ENCODE peak calls at places on chromosome 21, in six cellular contexts. P is HCEC 1CT; N is left cardiac atrium; T is activated CD4-positive, alpha-beta T cell treated with anti-CD3 and anti-CD28 coated beads, Interleukin-2, amount 50 U/mL, for 1 hour; K is mesendoderm; E is stimulated activated CD8-positive, alpha-beta memory T cell treated with anti-CD3 and anti-CD28 coated beads, Interleukin-15, amount 100 ng/mL, for 24 hours. G is an unnamed sample.

GRCh38 chr21:41665766-41666595 is 100.9 kb downstream of the RIPK4 start:
- DNase-seq in P (no peak), N (no peak), T (no peak), K (no peak), E (no peak), G (no peak)

GRCh38 chr21:28283652-28284490 is 708.8 kb downstream of the LTN1 start:
- DNase-seq in P (peak; percentile 73), N (no peak), T (no peak), K (peak; percentile 84), E (no peak), G (peak; percentile 94)

GRCh38 chr21:45942755-45943629 is 38.6 kb upstream of the COL6A1 start:
- DNase-seq in P (no peak), N (no peak), T (no peak), K (no peak), E (no peak), G (no peak)

GRCh38 chr21:26499475-26499874 is 73.6 kb downstream of the CYYR1 start:
- DNase-seq in P (no peak), N (no peak), T (no peak), K (no peak), E (no peak), G (no peak)

GRCh38 chr21:27047331-27048314 is 80.7 kb upstream of the ADAMTS5 start:
- DNase-seq in P (peak; percentile 87), N (no peak), T (no peak), K (no peak), E (no peak), G (peak; percentile 79)

GRCh38 chr21:37808261-37808660 is 108.0 kb downstream of the KCNJ6 start:
- DNase-seq in P (no peak), N (no peak), T (no peak), K (no peak), E (no peak), G (no peak)

GRCh38 chr21:41112740-41113692 is 54.9 kb upstream of the BACE2 start:
- DNase-seq in P (no peak), N (no peak), T (no peak), K (peak; percentile 95), E (no peak), G (peak; percentile 79)

GRCh38 chr21:17105972-17106371 is 406.9 kb upstream of the CXADR start:
- DNase-seq in P (no peak), N (no peak), T (no peak), K (no peak), E (no peak), G (no peak)

GRCh38 chr21:43298546-43299440 is 128.1 kb downstream of the SIK1 start:
- DNase-seq in P (no peak), N (peak; percentile 16), T (no peak), K (no peak), E (no peak), G (no peak)

GRCh38 chr21:43290529-43291346 is 121.9 kb downstream of the CRYAA start:
- DNase-seq in P (no peak), N (no peak), T (no peak), K (no peak), E (no peak), G (no peak)

GRCh38 chr21:41766883-41767605 is at the start of gene RIPK4:
- DNase-seq in P (no peak), N (peak; percentile 54), T (peak; percentile 63), K (peak; percentile 80), E (peak; percentile 23), G (peak; percentile 23)

GRCh38 chr21:32712043-32712442 is 15.8 kb downstream of the SYNJ1 start:
- DNase-seq in P (no peak), N (no peak), T (no peak), K (no peak), E (no peak), G (no peak)